ENCODE peak calls at places on chromosome X, in four cellular contexts. Z is H9, C is IMR-90, X is H1. V is an unnamed sample.

GRCh38 chrX:119503484-119503861 is 35.2 kb downstream of the SLC25A5 start:
- DNase-seq in Z (no peak), C (peak), X (no peak), V (peak)

GRCh38 chrX:94058728-94059382 is 384.8 kb downstream of the FAM133A start:
- DNase-seq in Z (peak), C (no peak), X (no peak), V (peak)

GRCh38 chrX:150487369-150488094 is 80.9 kb upstream of the MTM1 start:
- DNase-seq in Z (no peak), C (no peak), X (no peak), V (no peak)

GRCh38 chrX:70434914-70435586 is 9.6 kb upstream of the DLG3 start:
- DNase-seq in Z (no peak), C (peak), X (no peak), V (peak)

GRCh38 chrX:150587585-150588503 is 19.4 kb downstream of the MTM1 start:
- DNase-seq in Z (no peak), C (no peak), X (no peak), V (no peak)

GRCh38 chrX:78066110-78066509 is 37.9 kb upstream of the PGK1 start:
- DNase-seq in Z (no peak), C (peak), X (no peak), V (no peak)

GRCh38 chrX:31057291-31057690 is 14.6 kb downstream of the FTHL17 start:
- DNase-seq in Z (no peak), C (no peak), X (no peak), V (no peak)

GRCh38 chrX:112043997-112044396 is 38.6 kb downstream of the TRPC5 start:
- DNase-seq in Z (no peak), C (peak), X (no peak), V (peak)

GRCh38 chrX:71215335-71215912 is 7.6 kb upstream of the GJB1 start:
- DNase-seq in Z (no peak), C (no peak), X (no peak), V (no peak)

GRCh38 chrX:57135287-57135686 is 1.9 kb downstream of the SPIN2A start:
- DNase-seq in Z (no peak), C (no peak), X (no peak), V (peak)

GRCh38 chrX:46015653-46016052 is 529.6 kb downstream of the ZNF674 start:
- DNase-seq in Z (no peak), C (no peak), X (no peak), V (no peak)

GRCh38 chrX:1601051-1601767 is 9.8 kb downstream of the AKAP17A start:
- DNase-seq in Z (no peak), C (no peak), X (no peak), V (no peak)

GRCh38 chrX:148893395-148893794 is 393.0 kb downstream of the AFF2 start:
- DNase-seq in Z (no peak), C (no peak), X (no peak), V (no peak)

DNA sequence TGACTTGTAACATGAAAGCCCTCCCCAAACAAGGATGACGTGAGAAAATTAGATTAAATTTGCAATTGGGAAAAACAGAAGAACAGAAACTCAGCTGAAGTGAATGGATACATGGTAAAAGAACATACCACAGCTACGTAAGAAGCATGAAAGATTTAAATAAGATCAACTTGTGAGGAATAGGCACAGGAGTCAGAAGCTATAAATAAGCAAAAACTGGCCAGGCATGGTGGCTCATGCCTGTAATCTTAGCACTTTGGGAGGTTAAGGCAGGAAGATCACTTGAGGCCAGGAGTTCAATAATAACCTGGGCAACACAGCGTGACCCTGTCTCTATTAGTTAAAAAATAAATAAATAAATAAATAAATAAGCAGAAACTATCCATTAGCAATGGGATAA is 33.6 kb upstream of the ZCCHC13 start:
- DNase-seq in Z (no peak), C (no peak), X (no peak), V (no peak)
- H3K56ac ChIP-seq in Z (no peak), C (no peak), X (no peak), V (no peak)

DNA sequence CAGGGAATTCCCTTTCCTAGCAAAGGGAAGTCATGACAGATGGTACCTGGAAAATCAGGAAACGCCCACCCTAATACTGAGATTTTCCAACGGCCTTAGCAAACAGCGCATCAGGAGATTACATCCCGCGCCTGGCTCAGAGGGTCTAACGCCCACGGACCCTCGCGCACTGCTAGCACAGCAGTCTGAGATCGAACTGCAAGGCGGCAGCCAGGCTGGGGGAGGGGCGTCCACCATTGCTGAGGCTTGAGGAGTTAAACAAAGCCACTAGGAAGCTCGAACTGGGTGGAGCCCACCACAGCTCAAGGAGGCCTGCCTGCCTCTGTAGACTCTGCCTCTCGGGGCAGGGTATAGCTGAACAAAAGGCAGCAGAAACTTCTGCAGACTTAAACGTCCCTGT is 507.7 kb downstream of the ZIC3 start:
- DNase-seq in Z (no peak), C (no peak), X (no peak), V (no peak)
- H3K56ac ChIP-seq in Z (no peak), C (no peak), X (no peak), V (no peak)

GRCh38 chrX:129647588-129648410 is 7.0 kb downstream of the APLN start:
- DNase-seq in Z (peak), C (no peak), X (no peak), V (no peak)
- H3K56ac ChIP-seq in Z (no peak), C (no peak), X (no peak), V (no peak)

DNA sequence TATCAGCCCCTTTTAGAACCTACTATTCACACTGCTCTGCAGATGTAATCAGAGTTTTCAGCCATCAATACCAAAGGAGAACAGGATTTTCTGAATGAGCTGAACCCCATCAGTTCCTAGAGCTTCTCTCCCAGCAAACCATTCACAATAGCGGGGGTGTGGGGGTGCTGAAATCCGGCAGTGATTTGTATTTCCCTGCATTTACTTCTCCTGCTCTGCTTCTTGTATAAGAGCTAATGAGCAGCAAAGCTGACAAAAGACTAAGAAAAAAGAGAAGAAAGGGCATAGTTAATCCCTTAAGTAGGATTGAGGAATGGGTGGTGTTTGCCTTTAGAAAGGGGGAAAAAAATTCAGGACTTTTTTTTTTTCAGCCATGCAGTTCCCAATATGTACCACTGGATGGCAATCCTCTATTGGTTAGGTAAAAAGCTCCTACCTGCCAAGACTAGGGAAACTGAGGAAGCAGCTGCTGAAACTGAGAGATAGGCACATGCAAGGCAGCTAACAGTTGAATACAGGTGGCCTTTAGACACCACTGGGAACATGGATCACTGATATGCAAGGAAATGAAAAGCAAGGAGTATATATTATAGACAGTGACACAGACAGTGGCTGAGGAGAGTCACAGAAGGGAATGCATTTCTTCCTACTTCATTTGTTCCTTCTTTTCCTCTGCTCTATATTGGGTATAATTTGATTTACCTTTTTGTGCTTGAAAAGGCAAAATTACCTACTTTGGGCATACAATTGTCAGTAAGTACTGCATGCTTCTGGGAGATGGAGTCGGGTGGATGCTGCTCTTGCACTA is 217.9 kb downstream of the HS6ST2 start:
- DNase-seq in Z (no peak), C (no peak), X (no peak), V (peak)
- H3K56ac ChIP-seq in Z (no peak), C (no peak), X (no peak), V (no peak)

GRCh38 chrX:25076941-25077500 is 61.3 kb upstream of the ARX start:
- DNase-seq in Z (no peak), C (no peak), X (no peak), V (no peak)
- H3K56ac ChIP-seq in Z (no peak), C (no peak), X (no peak), V (no peak)

GRCh38 chrX:151790421-151791160 is 56.0 kb downstream of the CNGA2 start:
- DNase-seq in Z (no peak), C (no peak), X (no peak), V (no peak)

GRCh38 chrX:151792505-151792904 is 58.0 kb downstream of the CNGA2 start:
- DNase-seq in Z (no peak), C (no peak), X (no peak), V (no peak)

GRCh38 chrX:151791961-151792360 is 57.4 kb downstream of the CNGA2 start:
- DNase-seq in Z (no peak), C (no peak), X (no peak), V (no peak)

GRCh38 chrX:151793886-151794285 is 59.3 kb downstream of the CNGA2 start:
- DNase-seq in Z (no peak), C (no peak), X (no peak), V (no peak)

DNA sequence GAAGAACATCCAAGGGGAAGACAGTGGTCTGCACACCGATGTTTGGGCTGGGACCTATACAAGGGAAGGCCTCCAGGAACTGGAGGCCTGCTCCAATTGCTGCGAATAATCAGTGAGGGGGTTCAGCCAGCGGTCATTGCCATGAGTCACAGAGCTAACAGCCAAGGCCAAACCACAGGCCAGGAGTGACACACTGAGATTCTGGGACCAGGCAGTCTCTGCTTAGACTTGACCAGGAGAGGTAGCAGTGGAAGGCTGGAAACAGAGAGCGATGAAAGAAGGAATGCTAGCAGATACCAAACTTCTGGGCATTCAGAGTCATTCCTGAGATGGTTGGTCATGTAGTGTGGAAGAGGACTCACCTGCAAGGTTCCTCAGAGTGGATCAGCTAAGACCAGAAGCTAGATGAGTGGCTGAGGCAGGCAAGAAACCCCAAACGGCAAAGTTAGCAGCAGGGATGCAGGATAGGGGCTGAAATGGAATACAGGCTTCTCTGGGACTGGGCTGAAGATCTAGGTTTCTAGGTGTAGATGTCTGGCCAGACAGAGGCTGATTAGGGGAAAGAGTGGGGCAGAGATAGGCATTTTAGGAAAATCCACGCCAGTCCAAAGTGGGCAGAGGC is 54.7 kb downstream of the CNGA2 start:
- DNase-seq in Z (no peak), C (peak), X (no peak), V (no peak)
- H3K56ac ChIP-seq in Z (no peak), C (no peak), X (no peak), V (no peak)

DNA sequence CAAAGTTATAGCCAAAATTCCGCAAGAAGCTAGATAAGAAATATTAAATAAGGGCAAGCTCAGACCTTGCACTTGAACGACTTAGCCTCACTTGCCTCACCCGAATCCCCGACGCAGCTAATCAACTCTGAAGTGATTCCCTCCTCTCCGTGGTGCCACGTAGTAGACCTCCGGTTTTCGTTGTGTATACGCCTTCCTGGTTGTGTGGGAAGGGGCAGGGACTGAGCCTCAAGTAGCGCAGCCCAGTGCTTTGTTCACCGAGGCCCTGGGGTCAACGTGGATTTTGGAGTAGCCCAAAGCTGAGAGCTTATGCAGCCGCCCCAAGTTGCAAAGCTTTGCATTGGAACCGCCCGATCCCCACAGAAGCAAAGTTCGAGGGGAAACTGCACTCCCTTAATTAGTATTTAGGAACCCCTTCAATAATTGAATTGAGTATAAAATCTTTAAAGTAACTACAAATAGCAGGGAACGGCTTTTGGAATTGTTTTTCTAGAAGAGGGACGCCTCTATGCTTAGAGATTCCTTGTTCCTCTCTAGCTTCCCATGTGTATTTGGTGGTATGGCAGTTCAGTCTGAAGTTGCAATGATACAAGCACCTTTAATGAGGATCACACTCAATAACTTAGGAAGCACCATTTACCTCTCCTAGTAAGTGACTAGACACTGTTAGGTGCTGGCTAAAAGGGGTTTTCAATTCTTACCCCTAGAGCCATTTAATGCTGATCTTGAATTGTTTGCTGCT is 55.7 kb downstream of the LINC00632 start:
- DNase-seq in Z (no peak), C (peak), X (no peak), V (peak)
- H3K56ac ChIP-seq in Z (no peak), C (peak), X (no peak), V (peak)

DNA sequence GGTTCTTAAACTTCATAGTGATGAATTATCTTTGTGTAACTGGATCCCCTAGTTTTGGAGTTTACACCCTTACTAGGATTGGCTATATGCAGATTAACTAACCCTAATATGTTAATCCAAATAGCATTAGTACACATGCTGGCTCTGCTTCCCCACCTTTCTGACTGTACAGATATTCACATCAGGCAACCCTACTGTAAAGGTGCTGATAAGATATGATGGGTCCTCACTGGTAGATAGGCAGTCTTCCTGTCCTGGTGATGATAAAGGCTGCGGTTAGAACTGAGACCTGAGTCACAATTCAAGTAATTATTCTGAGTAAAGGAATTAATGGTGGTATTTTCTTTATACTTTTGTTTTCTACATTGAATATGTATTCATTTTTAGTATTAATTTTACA is 118.6 kb downstream of the COL4A5 start:
- DNase-seq in Z (no peak), C (no peak), X (no peak), V (peak)
- H3K56ac ChIP-seq in Z (no peak), C (no peak), X (no peak), V (no peak)

GRCh38 chrX:41758391-41758790 is 34.4 kb downstream of the GPR82 start:
- DNase-seq in Z (no peak), C (no peak), X (no peak), V (no peak)
- H3K56ac ChIP-seq in Z (no peak), C (no peak), X (no peak), V (no peak)

V was measured in mesendoderm.